ENCODE peak calls at places on chromosomes 7 and 10, in nine cellular contexts. D, A, R, U, H, J, O, E and T are unnamed samples.

GRCh38 chr7:37100735-37101331 is 347.8 kb downstream of the ELMO1 start:
- ATAC-seq in D (no peak), A (no peak), R (no peak), U (no peak), H (no peak), J (no peak), O (peak; percentile 34), E (peak; percentile 38), T (no peak)

GRCh38 chr7:133290041-133290440 is 37.2 kb downstream of the EXOC4 start:
- ATAC-seq in D (no peak), A (no peak), R (no peak), U (no peak), H (no peak), J (no peak), O (no peak), E (no peak), T (no peak)

GRCh38 chr7:27972272-27972671 is 208.3 kb downstream of the JAZF1 start:
- ATAC-seq in D (no peak), A (no peak), R (no peak), U (no peak), H (no peak), J (no peak), O (no peak), E (no peak), T (no peak)

GRCh38 chr7:132580277-132580676 is 4.0 kb upstream of the PLXNA4 start:
- ATAC-seq in D (peak; percentile 52), A (no peak), R (peak; percentile 58), U (peak; percentile 30), H (peak; percentile 52), J (no peak), O (no peak), E (no peak), T (no peak)

GRCh38 chr7:24943096-24943948 is 36.7 kb downstream of the OSBPL3 start:
- ATAC-seq in D (no peak), A (no peak), R (no peak), U (no peak), H (no peak), J (no peak), O (no peak), E (no peak), T (no peak)

GRCh38 chr10:88820990-88821389 is 18.5 kb downstream of the LIPM start:
- ATAC-seq in D (no peak), A (no peak), R (no peak), U (no peak), H (no peak), J (no peak), O (no peak), E (no peak), T (no peak)

GRCh38 chr10:102994551-102995295 is 76.6 kb downstream of the CNNM2 start:
- ATAC-seq in D (no peak), A (no peak), R (peak; percentile 11), U (peak; percentile 54), H (peak; percentile 45), J (no peak), O (no peak), E (no peak), T (no peak)

GRCh38 chr10:66627156-66627555 is 298.7 kb upstream of the LRRTM3 start:
- ATAC-seq in D (no peak), A (no peak), R (peak; percentile 100), U (peak; percentile 59), H (peak; percentile 96), J (no peak), O (peak; percentile 65), E (peak; percentile 92), T (no peak)

GRCh38 chr7:47988496-47989386 is 9.3 kb upstream of the HUS1 start:
- ATAC-seq in D (peak; percentile 45), A (no peak), R (peak; percentile 83), U (peak; percentile 62), H (peak; percentile 41), J (no peak), O (no peak), E (no peak), T (no peak)

GRCh38 chr7:2084331-2084730 is 148.4 kb downstream of the MAD1L1 start:
- ATAC-seq in D (no peak), A (no peak), R (no peak), U (no peak), H (no peak), J (no peak), O (no peak), E (no peak), T (no peak)

GRCh38 chr7:132437730-132438129 is 138.5 kb downstream of the PLXNA4 start:
- ATAC-seq in D (no peak), A (no peak), R (no peak), U (no peak), H (no peak), J (no peak), O (peak; percentile 51), E (no peak), T (peak; percentile 43)

GRCh38 chr10:43879162-43879561 is 230.5 kb upstream of the ZNF32 start:
- ATAC-seq in D (no peak), A (no peak), R (no peak), U (no peak), H (no peak), J (no peak), O (peak; percentile 12), E (no peak), T (no peak)

GRCh38 chr10:50624866-50625491 is 1.2 kb upstream of the SGMS1 start:
- ATAC-seq in D (peak; percentile 73), A (peak; percentile 85), R (peak; percentile 71), U (peak; percentile 71), H (peak; percentile 69), J (peak; percentile 54), O (peak; percentile 60), E (peak; percentile 72), T (peak; percentile 75)
- TF ChIP-seq POLR2A in D (peak; percentile 84), A (peak; percentile 70), R (peak; percentile 78), U (peak; percentile 55), H (peak; percentile 89), J (no peak), O (peak; percentile 37), E (peak; percentile 58), T (peak; percentile 19)

GRCh38 chr10:70669015-70669414 is 3.3 kb upstream of the ADAMTS14 start:
- ATAC-seq in D (no peak), A (no peak), R (no peak), U (no peak), H (no peak), J (no peak), O (no peak), E (no peak), T (no peak)

GRCh38 chr10:70668454-70668970 is 3.8 kb upstream of the ADAMTS14 start:
- ATAC-seq in D (no peak), A (no peak), R (no peak), U (no peak), H (no peak), J (no peak), O (no peak), E (no peak), T (no peak)

GRCh38 chr10:70664702-70665195 is 7.6 kb upstream of the ADAMTS14 start:
- ATAC-seq in D (peak; percentile 11), A (peak; percentile 90), R (peak; percentile 60), U (peak; percentile 47), H (peak; percentile 78), J (no peak), O (peak; percentile 39), E (no peak), T (no peak)

GRCh38 chr10:70669732-70670317 is 2.5 kb upstream of the ADAMTS14 start:
- ATAC-seq in D (no peak), A (no peak), R (no peak), U (no peak), H (no peak), J (no peak), O (no peak), E (no peak), T (no peak)

GRCh38 chr10:70666960-70667798 is 5.1 kb upstream of the ADAMTS14 start:
- ATAC-seq in D (peak; percentile 65), A (no peak), R (no peak), U (no peak), H (no peak), J (no peak), O (no peak), E (peak; percentile 51), T (no peak)
- TF ChIP-seq POLR2A in D (peak; percentile 76), A (no peak), R (no peak), U (no peak), H (no peak), J (no peak), O (no peak), E (no peak), T (no peak)

DNA sequence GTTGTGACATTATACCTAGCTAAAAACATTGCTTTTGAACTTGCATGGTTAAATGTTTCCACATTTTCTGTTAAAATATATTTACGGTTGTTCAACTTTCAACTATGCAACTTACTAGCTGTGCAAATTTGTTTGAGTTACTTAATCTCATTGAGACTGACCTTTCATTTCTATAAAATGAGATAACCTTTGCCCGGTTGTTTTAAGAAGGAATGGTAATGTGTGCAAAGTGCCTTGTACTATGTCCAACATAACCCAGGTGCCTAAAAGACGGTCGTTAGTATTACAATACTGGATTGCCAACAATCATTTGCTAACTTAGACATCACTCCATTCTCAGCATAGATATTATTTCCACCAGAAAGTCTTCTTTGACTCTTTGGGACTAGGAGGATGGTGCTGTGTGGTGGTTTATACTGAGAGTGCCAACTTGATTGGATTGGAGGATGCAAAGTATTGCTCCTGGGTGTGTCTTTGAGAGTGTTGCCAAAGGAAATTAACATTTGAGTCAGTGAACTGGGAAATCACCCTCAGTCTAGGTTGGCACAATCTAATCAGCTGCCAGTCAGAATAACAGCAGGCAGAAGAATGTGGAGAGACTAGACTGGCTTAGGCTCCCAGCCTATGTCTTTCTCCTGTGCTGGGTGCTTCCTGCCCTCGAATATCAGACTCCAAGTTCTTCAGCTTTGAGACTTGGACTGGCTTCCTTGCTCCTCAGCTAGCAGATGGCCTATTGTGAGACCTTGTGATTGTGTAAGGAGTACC is 85.2 kb upstream of the PDSS1 start:
- ATAC-seq in D (no peak), A (no peak), R (no peak), U (no peak), H (no peak), J (no peak), O (no peak), E (peak; percentile 87), T (no peak)
- TF ChIP-seq POLR2A in D (no peak), A (no peak), R (no peak), U (no peak), H (no peak), J (no peak), O (no peak), E (no peak), T (no peak)

DNA sequence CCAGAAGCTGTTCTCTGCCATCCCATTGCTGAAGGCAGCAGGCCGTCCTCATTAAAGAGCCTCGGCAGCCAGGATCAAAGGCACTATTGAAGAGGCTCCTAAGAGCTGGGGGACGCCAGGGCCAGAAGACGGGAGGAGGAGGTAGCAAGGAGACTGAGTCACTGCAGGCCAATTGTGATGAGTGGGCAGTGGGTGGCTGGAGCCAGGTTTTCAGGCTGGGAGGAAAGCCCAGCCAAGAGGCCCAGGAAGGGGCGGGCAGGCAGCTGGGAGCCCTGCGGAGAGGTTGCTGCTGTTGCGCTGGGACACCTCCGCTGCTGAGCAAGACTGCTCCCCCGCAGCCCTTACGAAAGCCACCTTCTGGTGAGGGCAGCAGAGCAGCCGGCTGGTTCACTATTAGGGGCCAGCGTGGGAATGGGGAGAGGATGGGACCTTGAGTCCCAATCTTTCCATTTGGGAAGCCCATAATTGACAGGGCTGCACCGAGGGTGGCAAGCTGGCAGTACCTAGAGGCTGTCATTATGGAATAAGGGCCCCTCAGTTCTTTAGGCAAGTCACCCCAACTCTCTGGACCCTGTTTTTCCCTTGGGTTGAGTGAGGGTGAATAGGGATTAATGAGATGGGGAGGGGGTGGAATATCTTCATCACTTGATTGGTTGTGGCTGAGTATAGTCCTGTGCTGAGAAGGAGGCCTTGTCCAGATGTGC is 48.4 kb downstream of the UNC5B start:
- ATAC-seq in D (peak; percentile 46), A (peak; percentile 29), R (peak; percentile 52), U (no peak), H (no peak), J (no peak), O (peak; percentile 64), E (no peak), T (peak; percentile 32)
- TF ChIP-seq POLR2A in D (no peak), A (no peak), R (no peak), U (no peak), H (no peak), J (no peak), O (no peak), E (no peak), T (no peak)